ENCODE peak calls at places on chromosomes 3 and 15, in five cellular contexts. X is endodermal cell, P is left lung, R is bronchial epithelial cell, S is cardiac muscle cell. F is an unnamed sample.

GRCh38 chr3:15303216-15303615 is 29.2 kb downstream of the SH3BP5 start:
- DNase-seq in X (no peak), P (no peak), R (no peak), S (no peak), F (no peak)

GRCh38 chr15:65334586-65335231 is 30.2 kb downstream of the RNU5B-1 start:
- DNase-seq in X (peak; percentile 85), P (no peak), R (no peak), S (no peak), F (no peak)

GRCh38 chr15:88623061-88623460 is 1.9 kb downstream of the AEN start:
- DNase-seq in X (no peak), P (no peak), R (peak; percentile 96), S (peak; percentile 49), F (peak; percentile 51)

GRCh38 chr3:78003090-78003489 is 963.2 kb downstream of the ROBO2 start:
- DNase-seq in X (peak; percentile 42), P (no peak), R (peak; percentile 45), S (no peak), F (no peak)

GRCh38 chr15:68725736-68726135 is 95.0 kb downstream of the ANP32A start:
- DNase-seq in X (no peak), P (no peak), R (no peak), S (peak; percentile 79), F (peak; percentile 5)

GRCh38 chr3:57764794-57765193 is 8.7 kb downstream of the SLMAP start:
- DNase-seq in X (no peak), P (no peak), R (no peak), S (no peak), F (no peak)

GRCh38 chr3:123119802-123120201 is 53.0 kb downstream of the PDIA5 start:
- DNase-seq in X (peak; percentile 38), P (no peak), R (no peak), S (no peak), F (no peak)

GRCh38 chr3:102124301-102125158 is 275.2 kb downstream of the NFKBIZ start:
- DNase-seq in X (no peak), P (no peak), R (peak; percentile 98), S (peak; percentile 74), F (no peak)

GRCh38 chr3:141402476-141403171 is 34.3 kb downstream of the ZBTB38 start:
- DNase-seq in X (peak; percentile 87), P (peak; percentile 92), R (no peak), S (peak; percentile 79), F (no peak)

GRCh38 chr3:25527796-25528195 is 99.7 kb downstream of the RARB start:
- DNase-seq in X (no peak), P (no peak), R (no peak), S (no peak), F (no peak)

GRCh38 chr15:29676961-29677402 is 145.3 kb downstream of the TJP1 start:
- DNase-seq in X (no peak), P (no peak), R (peak; percentile 55), S (peak; percentile 62), F (no peak)

GRCh38 chr3:11953350-11953749 is 50.8 kb upstream of the SYN2 start:
- DNase-seq in X (no peak), P (no peak), R (no peak), S (no peak), F (no peak)

GRCh38 chr15:66800584-66801235 is 98.7 kb downstream of the SMAD6 start:
- DNase-seq in X (peak; percentile 53), P (no peak), R (no peak), S (no peak), F (no peak)

GRCh38 chr3:121111914-121112612 is 204.1 kb downstream of the STXBP5L start:
- DNase-seq in X (peak; percentile 87), P (no peak), R (no peak), S (no peak), F (no peak)

GRCh38 chr15:80620931-80621330 is 74.2 kb upstream of the ABHD17C start:
- DNase-seq in X (no peak), P (no peak), R (no peak), S (no peak), F (no peak)

GRCh38 chr3:30162579-30162978 is 443.8 kb upstream of the TGFBR2 start:
- DNase-seq in X (no peak), P (no peak), R (peak; percentile 3), S (peak; percentile 26), F (peak; percentile 66)

GRCh38 chr3:70999730-71000129 is 583.8 kb downstream of the FOXP1 start:
- DNase-seq in X (no peak), P (no peak), R (peak; percentile 61), S (peak; percentile 80), F (peak; percentile 68)

GRCh38 chr3:118380576-118380975 is 654.1 kb downstream of the IGSF11 start:
- DNase-seq in X (no peak), P (no peak), R (peak; percentile 50), S (no peak), F (no peak)

GRCh38 chr15:69236505-69236904 is 62.2 kb upstream of the PAQR5 start:
- DNase-seq in X (no peak), P (no peak), R (peak; percentile 86), S (no peak), F (no peak)

GRCh38 chr15:99717129-99718024 is 15.9 kb downstream of the LYSMD4 start:
- DNase-seq in X (no peak), P (no peak), R (no peak), S (no peak), F (no peak)

GRCh38 chr15:90654233-90655124 is 62.7 kb upstream of the BLM start:
- DNase-seq in X (no peak), P (no peak), R (no peak), S (peak; percentile 11), F (no peak)

GRCh38 chr3:138452491-138452890 is 18.1 kb downstream of the ESYT3 start:
- DNase-seq in X (peak; percentile 48), P (no peak), R (no peak), S (no peak), F (no peak)

GRCh38 chr15:73982251-73982962 is 9.7 kb downstream of the STOML1 start:
- DNase-seq in X (no peak), P (peak; percentile 90), R (peak; percentile 71), S (peak; percentile 92), F (peak; percentile 37)

GRCh38 chr15:79923068-79923514 is 26.3 kb upstream of the MTHFS start:
- DNase-seq in X (peak; percentile 87), P (peak; percentile 96), R (peak; percentile 29), S (peak; percentile 56), F (no peak)

GRCh38 chr15:90213818-90214204 is 12.7 kb downstream of the SEMA4B start:
- DNase-seq in X (no peak), P (no peak), R (no peak), S (no peak), F (no peak)

GRCh38 chr15:88610756-88611231 is 10.3 kb upstream of the AEN start:
- DNase-seq in X (peak; percentile 73), P (no peak), R (no peak), S (no peak), F (no peak)

GRCh38 chr15:33028495-33028894 is 166.0 kb downstream of the FMN1 start:
- DNase-seq in X (no peak), P (no peak), R (no peak), S (no peak), F (peak; percentile 75)

GRCh38 chr15:32855942-32856341 is 138.1 kb downstream of the GREM1 start:
- DNase-seq in X (peak; percentile 77), P (no peak), R (peak; percentile 98), S (peak; percentile 98), F (peak; percentile 95)

GRCh38 chr15:101175396-101175795 is 76.5 kb downstream of the CHSY1 start:
- DNase-seq in X (no peak), P (no peak), R (no peak), S (no peak), F (no peak)
- TF ChIP-seq CTCF in X (no peak), P (no peak), R (no peak), S (no peak), F (no peak)

GRCh38 chr3:16841906-16842709 is 42.6 kb upstream of the PLCL2 start:
- DNase-seq in X (peak; percentile 59), P (peak; percentile 86), R (peak; percentile 14), S (no peak), F (no peak)
- H3K4me3 ChIP-seq in X (no peak overlapping the region), P (no peak overlapping the region), R (no peak overlapping the region), S (no peak overlapping the region), F (no peak overlapping the region)

DNA sequence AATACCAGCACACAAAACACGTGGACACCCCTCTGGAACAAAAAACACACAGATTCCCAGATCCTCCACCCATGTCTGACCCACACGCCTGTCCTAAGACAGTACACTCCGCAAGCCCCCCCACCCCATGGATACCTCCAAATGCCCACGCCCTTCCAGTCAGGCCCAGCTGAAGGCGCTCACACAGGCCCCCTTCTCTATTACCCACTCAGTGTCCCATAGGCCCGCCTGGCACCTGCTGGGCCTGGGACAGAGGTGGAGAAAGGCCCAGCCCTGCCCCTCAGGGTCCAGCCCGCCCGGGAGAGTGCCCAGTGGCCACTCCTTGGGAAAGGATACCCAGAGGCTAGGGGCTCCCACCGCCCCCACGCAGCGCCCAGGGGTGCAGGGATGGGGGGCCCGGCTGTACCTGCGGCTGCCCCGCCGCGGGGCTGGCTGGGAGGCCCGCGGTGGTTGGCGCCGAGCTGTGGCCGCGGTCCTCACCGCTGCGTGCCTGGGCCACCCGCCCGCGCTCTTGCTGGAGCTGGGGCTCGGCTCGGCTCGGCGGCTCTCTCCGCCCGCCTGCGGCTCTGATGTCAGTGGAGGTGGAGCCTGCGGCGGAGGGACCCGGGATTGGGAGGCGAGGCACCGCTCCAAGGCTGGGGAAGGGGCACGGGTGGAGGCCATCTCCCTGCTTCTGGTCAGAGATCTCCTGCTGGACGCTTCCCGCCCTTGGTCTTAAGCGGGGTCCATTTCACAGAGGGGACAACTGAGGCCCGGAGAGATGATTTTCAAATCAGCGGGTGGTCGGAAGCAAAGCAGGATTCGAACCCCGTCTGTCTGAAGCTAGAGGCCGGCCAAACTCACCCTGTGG is at the start of gene CAMK1:
- DNase-seq in X (peak; percentile 92), P (peak; percentile 96), R (no peak), S (peak; percentile 78), F (no peak)
- TF ChIP-seq CTCF in X (no peak), P (no peak), R (no peak), S (no peak), F (no peak)

GRCh38 chr3:177451940-177452484 is 254.7 kb upstream of the TBL1XR1 start:
- DNase-seq in X (no peak), P (no peak), R (peak; percentile 76), S (peak; percentile 73), F (no peak)
- H3K4me3 ChIP-seq in X (no peak overlapping the region), P (no peak overlapping the region), R (no peak overlapping the region), S (no peak overlapping the region), F (no peak overlapping the region)

GRCh38 chr15:63600646-63601025 is 3.4 kb downstream of the FBXL22 start:
- DNase-seq in X (peak; percentile 83), P (peak; percentile 96), R (peak; percentile 75), S (peak; percentile 97), F (peak; percentile 42)
- TF ChIP-seq CTCF in X (peak; percentile 3), P (no peak), R (no peak), S (no peak), F (no peak)

F was measured in HFF-Myc.